ENCODE peak calls at places on chromosomes 4 and X, in nine cellular contexts. One of them, this sample, is unnamed.

GRCh38 chr4:80610845-80611244 is 275.3 kb downstream of the CFAP299 start:
- DNase-seq in fibroblast of the aortic adventitia: peak; percentile 70
- DNase-seq in T-helper 9 cell: no peak
- DNase-seq in NCI-H2081: no peak
- DNase-seq in HT1080: peak; percentile 63
- DNase-seq in iPS-NIHi11: no peak
- DNase-seq in NCI-H1092: no peak
- DNase-seq in NCI-H1436: no peak
- DNase-seq in GM04504: peak; percentile 12
- DNase-seq in this sample: no peak

GRCh38 chr4:101123231-101123630 is 224.1 kb downstream of the PPP3CA start:
- DNase-seq in fibroblast of the aortic adventitia: no peak
- DNase-seq in T-helper 9 cell: no peak
- DNase-seq in NCI-H2081: no peak
- DNase-seq in HT1080: peak; percentile 56
- DNase-seq in iPS-NIHi11: no peak
- DNase-seq in NCI-H1092: no peak
- DNase-seq in NCI-H1436: no peak
- DNase-seq in GM04504: no peak
- DNase-seq in this sample: no peak

GRCh38 chr4:176805155-176805554 is 12.4 kb upstream of the VEGFC start:
- DNase-seq in fibroblast of the aortic adventitia: peak; percentile 76
- DNase-seq in T-helper 9 cell: no peak
- DNase-seq in NCI-H2081: no peak
- DNase-seq in HT1080: no peak
- DNase-seq in iPS-NIHi11: no peak
- DNase-seq in NCI-H1092: no peak
- DNase-seq in NCI-H1436: no peak
- DNase-seq in GM04504: no peak
- DNase-seq in this sample: no peak

GRCh38 chr4:2194556-2194955 is 47.4 kb downstream of the HAUS3 start:
- DNase-seq in fibroblast of the aortic adventitia: no peak
- DNase-seq in T-helper 9 cell: no peak
- DNase-seq in NCI-H2081: no peak
- DNase-seq in HT1080: no peak
- DNase-seq in iPS-NIHi11: no peak
- DNase-seq in NCI-H1092: no peak
- DNase-seq in NCI-H1436: no peak
- DNase-seq in GM04504: no peak
- DNase-seq in this sample: no peak

GRCh38 chrX:49995021-49995731 is 72.8 kb downstream of the CLCN5 start:
- DNase-seq in fibroblast of the aortic adventitia: peak; percentile 93
- DNase-seq in T-helper 9 cell: no peak
- DNase-seq in NCI-H2081: no peak
- DNase-seq in HT1080: peak; percentile 66
- DNase-seq in iPS-NIHi11: no peak
- DNase-seq in NCI-H1092: no peak
- DNase-seq in NCI-H1436: no peak
- DNase-seq in GM04504: no peak
- DNase-seq in this sample: no peak

GRCh38 chrX:41605144-41605543 is 83.6 kb upstream of the GPR34 start:
- DNase-seq in fibroblast of the aortic adventitia: no peak
- DNase-seq in T-helper 9 cell: no peak
- DNase-seq in NCI-H2081: no peak
- DNase-seq in HT1080: no peak
- DNase-seq in iPS-NIHi11: no peak
- DNase-seq in NCI-H1092: no peak
- DNase-seq in NCI-H1436: no peak
- DNase-seq in GM04504: no peak
- DNase-seq in this sample: no peak

GRCh38 chrX:143664302-143664701 is 28.4 kb upstream of the SLITRK4 start:
- DNase-seq in fibroblast of the aortic adventitia: peak; percentile 23
- DNase-seq in T-helper 9 cell: no peak
- DNase-seq in NCI-H2081: peak; percentile 43
- DNase-seq in HT1080: peak; percentile 5
- DNase-seq in iPS-NIHi11: peak; percentile 4
- DNase-seq in NCI-H1092: no peak
- DNase-seq in NCI-H1436: no peak
- DNase-seq in GM04504: peak; percentile 0
- DNase-seq in this sample: no peak

GRCh38 chrX:68671221-68671620 is 23.8 kb downstream of the STARD8 start:
- DNase-seq in fibroblast of the aortic adventitia: peak; percentile 29
- DNase-seq in T-helper 9 cell: no peak
- DNase-seq in NCI-H2081: no peak
- DNase-seq in HT1080: no peak
- DNase-seq in iPS-NIHi11: no peak
- DNase-seq in NCI-H1092: no peak
- DNase-seq in NCI-H1436: no peak
- DNase-seq in GM04504: no peak
- DNase-seq in this sample: no peak

GRCh38 chr4:119693127-119693526 is 64.5 kb upstream of the PDE5A start:
- DNase-seq in fibroblast of the aortic adventitia: peak; percentile 49
- DNase-seq in T-helper 9 cell: no peak
- DNase-seq in NCI-H2081: no peak
- DNase-seq in HT1080: no peak
- DNase-seq in iPS-NIHi11: no peak
- DNase-seq in NCI-H1092: no peak
- DNase-seq in NCI-H1436: no peak
- DNase-seq in GM04504: no peak
- DNase-seq in this sample: no peak

GRCh38 chr4:107736924-107737448 is 17.0 kb upstream of the PAPSS1 start:
- DNase-seq in fibroblast of the aortic adventitia: peak; percentile 76
- DNase-seq in T-helper 9 cell: peak; percentile 16
- DNase-seq in NCI-H2081: peak; percentile 16
- DNase-seq in HT1080: peak; percentile 25
- DNase-seq in iPS-NIHi11: peak; percentile 79
- DNase-seq in NCI-H1092: peak; percentile 24
- DNase-seq in NCI-H1436: no peak
- DNase-seq in GM04504: no peak
- DNase-seq in this sample: peak; percentile 49

GRCh38 chr4:144787365-144788263 is 141.7 kb downstream of the HHIP start:
- DNase-seq in fibroblast of the aortic adventitia: peak; percentile 72
- DNase-seq in T-helper 9 cell: no peak
- DNase-seq in NCI-H2081: peak; percentile 18
- DNase-seq in HT1080: peak; percentile 39
- DNase-seq in iPS-NIHi11: peak; percentile 69
- DNase-seq in NCI-H1092: no peak
- DNase-seq in NCI-H1436: no peak
- DNase-seq in GM04504: no peak
- DNase-seq in this sample: peak; percentile 30

GRCh38 chr4:89509708-89510269 is 202.2 kb upstream of the GPRIN3 start:
- DNase-seq in fibroblast of the aortic adventitia: peak; percentile 84
- DNase-seq in T-helper 9 cell: no peak
- DNase-seq in NCI-H2081: no peak
- DNase-seq in HT1080: peak; percentile 2
- DNase-seq in iPS-NIHi11: no peak
- DNase-seq in NCI-H1092: no peak
- DNase-seq in NCI-H1436: no peak
- DNase-seq in GM04504: peak; percentile 28
- DNase-seq in this sample: no peak

GRCh38 chr4:177638871-177639270 is 196.6 kb upstream of the AGA start:
- DNase-seq in fibroblast of the aortic adventitia: no peak
- DNase-seq in T-helper 9 cell: no peak
- DNase-seq in NCI-H2081: no peak
- DNase-seq in HT1080: no peak
- DNase-seq in iPS-NIHi11: peak; percentile 24
- DNase-seq in NCI-H1092: no peak
- DNase-seq in NCI-H1436: no peak
- DNase-seq in GM04504: no peak
- DNase-seq in this sample: peak; percentile 8

GRCh38 chr4:137394000-137394399 is 138.3 kb downstream of the PCDH18 start:
- DNase-seq in fibroblast of the aortic adventitia: peak; percentile 78
- DNase-seq in T-helper 9 cell: no peak
- DNase-seq in NCI-H2081: peak; percentile 91
- DNase-seq in HT1080: no peak
- DNase-seq in iPS-NIHi11: no peak
- DNase-seq in NCI-H1092: peak; percentile 43
- DNase-seq in NCI-H1436: no peak
- DNase-seq in GM04504: no peak
- DNase-seq in this sample: no peak

GRCh38 chr4:92362002-92362401 is 58.2 kb downstream of the GRID2 start:
- DNase-seq in fibroblast of the aortic adventitia: no peak
- DNase-seq in T-helper 9 cell: no peak
- DNase-seq in NCI-H2081: no peak
- DNase-seq in HT1080: no peak
- DNase-seq in iPS-NIHi11: no peak
- DNase-seq in NCI-H1092: no peak
- DNase-seq in NCI-H1436: no peak
- DNase-seq in GM04504: no peak
- DNase-seq in this sample: no peak

GRCh38 chr4:2886622-2887021 is 43.0 kb downstream of the ADD1 start:
- DNase-seq in fibroblast of the aortic adventitia: no peak
- DNase-seq in T-helper 9 cell: no peak
- DNase-seq in NCI-H2081: peak; percentile 57
- DNase-seq in HT1080: no peak
- DNase-seq in iPS-NIHi11: no peak
- DNase-seq in NCI-H1092: no peak
- DNase-seq in NCI-H1436: no peak
- DNase-seq in GM04504: no peak
- DNase-seq in this sample: no peak

GRCh38 chrX:100695991-100696390 is 35.9 kb downstream of the SYTL4 start:
- DNase-seq in fibroblast of the aortic adventitia: no peak
- DNase-seq in T-helper 9 cell: no peak
- DNase-seq in NCI-H2081: no peak
- DNase-seq in HT1080: no peak
- DNase-seq in iPS-NIHi11: no peak
- DNase-seq in NCI-H1092: no peak
- DNase-seq in NCI-H1436: no peak
- DNase-seq in GM04504: no peak
- DNase-seq in this sample: no peak

GRCh38 chr4:555566-556275 is 20.4 kb downstream of the TMEM271 start:
- DNase-seq in fibroblast of the aortic adventitia: no peak
- DNase-seq in T-helper 9 cell: no peak
- DNase-seq in NCI-H2081: no peak
- DNase-seq in HT1080: no peak
- DNase-seq in iPS-NIHi11: no peak
- DNase-seq in NCI-H1092: no peak
- DNase-seq in NCI-H1436: no peak
- DNase-seq in GM04504: no peak
- DNase-seq in this sample: no peak

GRCh38 chrX:44828008-44828605 is 15.7 kb upstream of the DUSP21 start:
- DNase-seq in fibroblast of the aortic adventitia: peak; percentile 83
- DNase-seq in T-helper 9 cell: no peak
- DNase-seq in NCI-H2081: no peak
- DNase-seq in HT1080: peak; percentile 80
- DNase-seq in iPS-NIHi11: no peak
- DNase-seq in NCI-H1092: no peak
- DNase-seq in NCI-H1436: no peak
- DNase-seq in GM04504: peak; percentile 70
- DNase-seq in this sample: no peak

GRCh38 chr4:83751336-83751949 is 215.5 kb downstream of the GPAT3 start:
- DNase-seq in fibroblast of the aortic adventitia: no peak
- DNase-seq in T-helper 9 cell: no peak
- DNase-seq in NCI-H2081: no peak
- DNase-seq in HT1080: peak; percentile 34
- DNase-seq in iPS-NIHi11: no peak
- DNase-seq in NCI-H1092: no peak
- DNase-seq in NCI-H1436: no peak
- DNase-seq in GM04504: no peak
- DNase-seq in this sample: no peak

GRCh38 chr4:30828290-30828926 is 108.2 kb downstream of the PCDH7 start:
- DNase-seq in fibroblast of the aortic adventitia: no peak
- DNase-seq in T-helper 9 cell: no peak
- DNase-seq in NCI-H2081: no peak
- DNase-seq in HT1080: no peak
- DNase-seq in iPS-NIHi11: no peak
- DNase-seq in NCI-H1092: no peak
- DNase-seq in NCI-H1436: no peak
- DNase-seq in GM04504: peak; percentile 34
- DNase-seq in this sample: no peak

GRCh38 chrX:314049-314448 is 4.5 kb downstream of the GTPBP6 start:
- DNase-seq in fibroblast of the aortic adventitia: no peak
- DNase-seq in T-helper 9 cell: no peak
- DNase-seq in NCI-H2081: no peak
- DNase-seq in HT1080: no peak
- DNase-seq in iPS-NIHi11: no peak
- DNase-seq in NCI-H1092: no peak
- DNase-seq in NCI-H1436: no peak
- DNase-seq in GM04504: no peak
- DNase-seq in this sample: no peak

GRCh38 chr4:109816082-109816442 is 500 bp downstream of the GAR1 start:
- DNase-seq in fibroblast of the aortic adventitia: no peak
- DNase-seq in T-helper 9 cell: peak; percentile 35
- DNase-seq in NCI-H2081: no peak
- DNase-seq in HT1080: no peak
- DNase-seq in iPS-NIHi11: peak; percentile 7
- DNase-seq in NCI-H1092: no peak
- DNase-seq in NCI-H1436: no peak
- DNase-seq in GM04504: no peak
- DNase-seq in this sample: peak; percentile 23

GRCh38 chr4:148790691-148791090 is 348.5 kb upstream of the NR3C2 start:
- DNase-seq in fibroblast of the aortic adventitia: peak; percentile 56
- DNase-seq in T-helper 9 cell: no peak
- DNase-seq in NCI-H2081: no peak
- DNase-seq in HT1080: peak; percentile 53
- DNase-seq in iPS-NIHi11: no peak
- DNase-seq in NCI-H1092: no peak
- DNase-seq in NCI-H1436: no peak
- DNase-seq in GM04504: no peak
- DNase-seq in this sample: no peak

GRCh38 chr4:161002386-161002785 is 1161.4 kb downstream of the FSTL5 start:
- DNase-seq in fibroblast of the aortic adventitia: no peak
- DNase-seq in T-helper 9 cell: no peak
- DNase-seq in NCI-H2081: no peak
- DNase-seq in HT1080: no peak
- DNase-seq in iPS-NIHi11: no peak
- DNase-seq in NCI-H1092: no peak
- DNase-seq in NCI-H1436: no peak
- DNase-seq in GM04504: no peak
- DNase-seq in this sample: no peak

GRCh38 chr4:143700420-143701352 is at the start of gene FREM3:
- DNase-seq in fibroblast of the aortic adventitia: no peak
- DNase-seq in T-helper 9 cell: no peak
- DNase-seq in NCI-H2081: peak; percentile 22
- DNase-seq in HT1080: no peak
- DNase-seq in iPS-NIHi11: peak; percentile 57
- DNase-seq in NCI-H1092: no peak
- DNase-seq in NCI-H1436: no peak
- DNase-seq in GM04504: no peak
- DNase-seq in this sample: peak; percentile 68

GRCh38 chrX:6226053-6226645 is 2.5 kb downstream of the NLGN4X start:
- DNase-seq in fibroblast of the aortic adventitia: no peak
- DNase-seq in T-helper 9 cell: no peak
- DNase-seq in NCI-H2081: no peak
- DNase-seq in HT1080: no peak
- DNase-seq in iPS-NIHi11: peak; percentile 7
- DNase-seq in NCI-H1092: peak; percentile 58
- DNase-seq in NCI-H1436: no peak
- DNase-seq in GM04504: no peak
- DNase-seq in this sample: peak; percentile 79

GRCh38 chr4:73387552-73387951 is 16.5 kb upstream of the ALB start:
- DNase-seq in fibroblast of the aortic adventitia: no peak
- DNase-seq in T-helper 9 cell: no peak
- DNase-seq in NCI-H2081: no peak
- DNase-seq in HT1080: no peak
- DNase-seq in iPS-NIHi11: no peak
- DNase-seq in NCI-H1092: no peak
- DNase-seq in NCI-H1436: no peak
- DNase-seq in GM04504: no peak
- DNase-seq in this sample: no peak

GRCh38 chr4:140790765-140791164 is 34.6 kb upstream of the TBC1D9 start:
- DNase-seq in fibroblast of the aortic adventitia: peak; percentile 13
- DNase-seq in T-helper 9 cell: no peak
- DNase-seq in NCI-H2081: no peak
- DNase-seq in HT1080: peak; percentile 64
- DNase-seq in iPS-NIHi11: no peak
- DNase-seq in NCI-H1092: no peak
- DNase-seq in NCI-H1436: no peak
- DNase-seq in GM04504: no peak
- DNase-seq in this sample: no peak

GRCh38 chr4:127307996-127308395 is 324.8 kb upstream of the INTU start:
- DNase-seq in fibroblast of the aortic adventitia: no peak
- DNase-seq in T-helper 9 cell: no peak
- DNase-seq in NCI-H2081: no peak
- DNase-seq in HT1080: peak; percentile 58
- DNase-seq in iPS-NIHi11: no peak
- DNase-seq in NCI-H1092: no peak
- DNase-seq in NCI-H1436: no peak
- DNase-seq in GM04504: no peak
- DNase-seq in this sample: no peak

GRCh38 chr4:129129143-129129542 is 33.2 kb downstream of the C4orf33 start:
- DNase-seq in fibroblast of the aortic adventitia: no peak
- DNase-seq in T-helper 9 cell: no peak
- DNase-seq in NCI-H2081: no peak
- DNase-seq in HT1080: no peak
- DNase-seq in iPS-NIHi11: no peak
- DNase-seq in NCI-H1092: no peak
- DNase-seq in NCI-H1436: no peak
- DNase-seq in GM04504: no peak
- DNase-seq in this sample: no peak